ENCODE peak calls at places on chromosome 20, in seven cellular contexts. N is heart right ventricle; Q is stimulated activated naive CD8-positive, alpha-beta T cell treated with anti-CD3 and anti-CD28 coated beads, Interleukin-15, Interleukin-2, amounts not matched to agents 100 U/mL and 50 U/mL, for 24 hours; E is CD4-positive, CD25-positive, alpha-beta regulatory T cell; K is T-cell; L is activated T-cell treated with anti-CD3 and anti-CD28 coated beads, Interleukin-2, amount 50 U/mL, for 72 hours; P is HCT116. Y is an unnamed sample.
A peak's percentile ranks its signal among the peaks of the same experiment; 100 is the strongest.

GRCh38 chr20:46044896-46045295 is 15.9 kb downstream of the SLC12A5 start:
- ATAC-seq in N (no peak), Q (no peak), E (no peak), K (no peak), L (no peak), P (no peak), Y (no peak)

GRCh38 chr20:19670829-19671228 is 87.2 kb upstream of the RIN2 start:
- ATAC-seq in N (no peak), Q (no peak), E (no peak), K (no peak), L (no peak), P (no peak), Y (no peak)

GRCh38 chr20:54688476-54688875 is 213.1 kb downstream of the DOK5 start:
- ATAC-seq in N (no peak), Q (no peak), E (no peak), K (no peak), L (no peak), P (no peak), Y (no peak)

GRCh38 chr20:8721098-8721497 is 347.8 kb upstream of the PLCB4 start:
- ATAC-seq in N (peak; percentile 88), Q (no peak), E (no peak), K (no peak), L (no peak), P (peak; percentile 80), Y (peak; percentile 87)

GRCh38 chr20:16919841-16920240 is 171.7 kb downstream of the OTOR start:
- ATAC-seq in N (no peak), Q (no peak), E (no peak), K (no peak), L (no peak), P (no peak), Y (no peak)

GRCh38 chr20:57946559-57947315 is 236.9 kb upstream of the PMEPA1 start:
- ATAC-seq in N (no peak), Q (no peak), E (no peak), K (no peak), L (no peak), P (no peak), Y (no peak)

GRCh38 chr20:1618954-1619550 is 757 bp downstream of the SIRPB1 start:
- ATAC-seq in N (peak; percentile 25), Q (no peak), E (no peak), K (no peak), L (no peak), P (no peak), Y (no peak)

GRCh38 chr20:13947719-13948118 is 42.7 kb downstream of the SEL1L2 start:
- ATAC-seq in N (no peak), Q (no peak), E (no peak), K (no peak), L (no peak), P (no peak), Y (no peak)

GRCh38 chr20:21450572-21450971 is 53.2 kb upstream of the NKX2-4 start:
- ATAC-seq in N (no peak), Q (no peak), E (no peak), K (no peak), L (no peak), P (no peak), Y (no peak)

GRCh38 chr20:3854462-3854870 is 7.8 kb downstream of the MAVS start:
- ATAC-seq in N (peak; percentile 33), Q (no peak), E (no peak), K (no peak), L (peak; percentile 36), P (peak; percentile 40), Y (peak; percentile 24)

GRCh38 chr20:57060407-57061057 is 205.9 kb downstream of the BMP7 start:
- ATAC-seq in N (no peak), Q (no peak), E (no peak), K (no peak), L (peak; percentile 40), P (peak; percentile 22), Y (no peak)

GRCh38 chr20:37383229-37383989 is 37.5 kb downstream of the SRC start:
- ATAC-seq in N (no peak), Q (peak; percentile 29), E (no peak), K (no peak), L (no peak), P (peak; percentile 58), Y (no peak)

GRCh38 chr20:62819494-62820174 is 2.8 kb downstream of the COL9A3 start:
- ATAC-seq in N (peak; percentile 27), Q (no peak), E (no peak), K (no peak), L (no peak), P (no peak), Y (peak; percentile 37)

GRCh38 chr20:46150982-46151381 is 32.9 kb downstream of the CD40 start:
- ATAC-seq in N (no peak), Q (no peak), E (no peak), K (no peak), L (no peak), P (no peak), Y (no peak)

GRCh38 chr20:32463642-32464400 is 105.7 kb downstream of the ASXL1 start:
- ATAC-seq in N (no peak), Q (no peak), E (no peak), K (no peak), L (no peak), P (no peak), Y (no peak)

GRCh38 chr20:55273149-55273548 is 732.2 kb downstream of the CBLN4 start:
- ATAC-seq in N (no peak), Q (no peak), E (no peak), K (no peak), L (no peak), P (no peak), Y (no peak)

GRCh38 chr20:18360601-18361000 is 72.3 kb downstream of the ZNF133 start:
- ATAC-seq in N (no peak), Q (peak; percentile 23), E (no peak), K (no peak), L (no peak), P (no peak), Y (no peak)

GRCh38 chr20:18981956-18982539 is 168.5 kb downstream of the SCP2D1 start:
- ATAC-seq in N (no peak), Q (no peak), E (no peak), K (no peak), L (no peak), P (no peak), Y (no peak)

GRCh38 chr20:44151621-44152416 is 35.2 kb downstream of the JPH2 start:
- ATAC-seq in N (peak; percentile 84), Q (no peak), E (no peak), K (no peak), L (no peak), P (peak; percentile 89), Y (peak; percentile 22)

GRCh38 chr20:12640255-12640654 is 368.5 kb upstream of the SPTLC3 start:
- ATAC-seq in N (no peak), Q (no peak), E (no peak), K (no peak), L (no peak), P (no peak), Y (no peak)

GRCh38 chr20:1941226-1941625 is 46.0 kb downstream of the SIRPA start:
- ATAC-seq in N (no peak), Q (no peak), E (no peak), K (no peak), L (no peak), P (no peak), Y (no peak)

Y was measured in SK-N-SH treated with all-trans-retinoic acid at 6 μM for 48 hours.